ENCODE peak calls at places on chromosome 19, in eight cellular contexts. M is iris pigment epithelial cell; P is ELR; B is smooth muscle cell of the brain vasculature; H is NCI-H2107; D is caudate nucleus; Z is stimulated activated CD8-positive, alpha-beta memory T cell treated with anti-CD3 and anti-CD28 coated beads, Interleukin-7, amount 100 ng/mL, for 48 hours; C is neural crest cell. J is an unnamed sample.

GRCh38 chr19:3778899-3779723 is 7.1 kb downstream of the MATK start:
- DNase-seq in M (no peak), P (no peak), B (no peak), H (no peak), D (no peak), Z (no peak), C (no peak), J (no peak)

GRCh38 chr19:38693380-38694223 is 46.2 kb downstream of the ACTN4 start:
- DNase-seq in M (peak), P (peak), B (no peak), H (no peak), D (no peak), Z (no peak), C (peak), J (peak)

GRCh38 chr19:22527554-22527953 is 105.4 kb upstream of the ZNF98 start:
- DNase-seq in M (no peak), P (no peak), B (no peak), H (no peak), D (no peak), Z (no peak), C (no peak), J (no peak)

GRCh38 chr19:45577111-45577905 is 7.3 kb downstream of the OPA3 start:
- DNase-seq in M (peak), P (peak), B (no peak), H (no peak), D (no peak), Z (no peak), C (no peak), J (peak)

GRCh38 chr19:2171349-2172145 is 7.8 kb downstream of the DOT1L start:
- DNase-seq in M (no peak), P (no peak), B (no peak), H (no peak), D (no peak), Z (peak), C (no peak), J (no peak)

GRCh38 chr19:40154121-40154680 is 37.0 kb upstream of the MAP3K10 start:
- DNase-seq in M (no peak), P (no peak), B (no peak), H (no peak), D (no peak), Z (no peak), C (no peak), J (no peak)

GRCh38 chr19:3980353-3981251 is 4.7 kb downstream of the EEF2 start:
- DNase-seq in M (no peak), P (no peak), B (no peak), H (no peak), D (no peak), Z (no peak), C (no peak), J (peak)

GRCh38 chr19:3125900-3126524 is 9.8 kb upstream of the GNA15 start:
- DNase-seq in M (peak), P (peak), B (no peak), H (peak), D (no peak), Z (peak), C (peak), J (peak)

GRCh38 chr19:39199025-39199424 is 2.3 kb downstream of the NCCRP1 start:
- DNase-seq in M (peak), P (peak), B (no peak), H (no peak), D (no peak), Z (no peak), C (peak), J (peak)

GRCh38 chr19:47190167-47190727 is 40.8 kb downstream of the BBC3 start:
- DNase-seq in M (peak), P (peak), B (peak), H (no peak), D (peak), Z (peak), C (peak), J (peak)

GRCh38 chr19:46303702-46304397 is 7.0 kb downstream of the HIF3A start:
- DNase-seq in M (peak), P (peak), B (no peak), H (no peak), D (no peak), Z (no peak), C (peak), J (peak)

GRCh38 chr19:33387351-33388230 is 14.1 kb downstream of the CEBPG start:
- DNase-seq in M (no peak), P (no peak), B (no peak), H (no peak), D (no peak), Z (no peak), C (no peak), J (no peak)

GRCh38 chr19:8158411-8159074 is 9.2 kb upstream of the FBN3 start:
- DNase-seq in M (peak), P (peak), B (peak), H (peak), D (no peak), Z (no peak), C (peak), J (peak)

GRCh38 chr19:1455336-1456120 is 5.6 kb downstream of the APC2 start:
- DNase-seq in M (no peak), P (peak), B (no peak), H (no peak), D (no peak), Z (no peak), C (no peak), J (peak)

GRCh38 chr19:6066661-6067646 is 43.3 kb downstream of the RFX2 start:
- DNase-seq in M (peak), P (peak), B (peak), H (peak), D (no peak), Z (no peak), C (peak), J (peak)

GRCh38 chr19:6577410-6578125 is 13.4 kb downstream of the CD70 start:
- DNase-seq in M (no peak), P (no peak), B (no peak), H (no peak), D (no peak), Z (no peak), C (no peak), J (no peak)

GRCh38 chr19:40392894-40393517 is 3.0 kb upstream of the HIPK4 start:
- DNase-seq in M (no peak), P (no peak), B (no peak), H (no peak), D (no peak), Z (no peak), C (no peak), J (no peak)

GRCh38 chr19:33691736-33692135 is 70.0 kb downstream of the CHST8 start:
- DNase-seq in M (no peak), P (no peak), B (no peak), H (no peak), D (no peak), Z (no peak), C (no peak), J (no peak)

GRCh38 chr19:18708452-18709231 is 25.2 kb downstream of the CRTC1 start:
- DNase-seq in M (no peak), P (no peak), B (no peak), H (peak), D (no peak), Z (no peak), C (no peak), J (no peak)

GRCh38 chr19:30696514-30696913 is 324.3 kb downstream of the ZNF536 start:
- DNase-seq in M (peak), P (no peak), B (no peak), H (no peak), D (no peak), Z (no peak), C (peak), J (no peak)

GRCh38 chr19:49887653-49888477 is 8.8 kb downstream of the IL4I1 start:
- DNase-seq in M (no peak), P (no peak), B (no peak), H (peak), D (no peak), Z (no peak), C (no peak), J (no peak)

GRCh38 chr19:38683393-38684077 is 36.1 kb downstream of the ACTN4 start:
- DNase-seq in M (peak), P (peak), B (peak), H (no peak), D (no peak), Z (no peak), C (no peak), J (peak)